ENCODE peak calls at places on chromosome 5, in nine cellular contexts. One of them, this sample, is unnamed.
A peak's percentile ranks its signal among the peaks of the same experiment; 100 is the strongest.

GRCh38 chr5:145943674-145944121 is 7.3 kb downstream of the SH3RF2 start:
- DNase-seq in NCI-H2029 treated with DMSO at 0.1 percent for 48 hours: peak; percentile 45
- DNase-seq in Ammon's horn: no peak
- DNase-seq in Right ventricle myocardium superior: no peak
- DNase-seq in pancreas: no peak
- DNase-seq in upper lobe of right lung: no peak
- DNase-seq in fibroblast of pulmonary artery: peak; percentile 73
- DNase-seq in activated CD4-positive, alpha-beta memory T cell treated with anti-CD3 and anti-CD28 coated beads, Interleukin-2, amount 10 ng/mL, durations not matched to agents 7 days and 5 days: no peak
- DNase-seq in CD4-positive, CD25-positive, alpha-beta regulatory T cell: no peak
- DNase-seq in this sample: no peak

GRCh38 chr5:14385022-14385421 is 196.6 kb upstream of the OTULINL start:
- DNase-seq in activated CD4-positive, alpha-beta memory T cell treated with anti-CD3 and anti-CD28 coated beads, Interleukin-2, amount 10 ng/mL, durations not matched to agents 7 days and 5 days: no peak
- DNase-seq in Ammon's horn: no peak
- DNase-seq in Right ventricle myocardium superior: no peak
- DNase-seq in fibroblast of pulmonary artery: no peak
- DNase-seq in CD4-positive, CD25-positive, alpha-beta regulatory T cell: no peak
- DNase-seq in upper lobe of right lung: no peak
- DNase-seq in NCI-H2029 treated with DMSO at 0.1 percent for 48 hours: no peak
- DNase-seq in pancreas: no peak
- DNase-seq in this sample: no peak

GRCh38 chr5:93150311-93151012 is 430.6 kb downstream of the NR2F1-AS1 start:
- DNase-seq in fibroblast of pulmonary artery: no peak
- DNase-seq in NCI-H2029 treated with DMSO at 0.1 percent for 48 hours: no peak
- DNase-seq in pancreas: no peak
- DNase-seq in CD4-positive, CD25-positive, alpha-beta regulatory T cell: no peak
- DNase-seq in activated CD4-positive, alpha-beta memory T cell treated with anti-CD3 and anti-CD28 coated beads, Interleukin-2, amount 10 ng/mL, durations not matched to agents 7 days and 5 days: no peak
- DNase-seq in Ammon's horn: no peak
- DNase-seq in Right ventricle myocardium superior: no peak
- DNase-seq in upper lobe of right lung: no peak
- DNase-seq in this sample: no peak

GRCh38 chr5:35468811-35469210 is 148.9 kb upstream of the SPEF2 start:
- DNase-seq in upper lobe of right lung: no peak
- DNase-seq in NCI-H2029 treated with DMSO at 0.1 percent for 48 hours: no peak
- DNase-seq in Ammon's horn: no peak
- DNase-seq in Right ventricle myocardium superior: no peak
- DNase-seq in CD4-positive, CD25-positive, alpha-beta regulatory T cell: no peak
- DNase-seq in fibroblast of pulmonary artery: no peak
- DNase-seq in activated CD4-positive, alpha-beta memory T cell treated with anti-CD3 and anti-CD28 coated beads, Interleukin-2, amount 10 ng/mL, durations not matched to agents 7 days and 5 days: no peak
- DNase-seq in pancreas: no peak
- DNase-seq in this sample: no peak

GRCh38 chr5:83528439-83528769 is 56.9 kb downstream of the VCAN start:
- DNase-seq in Ammon's horn: no peak
- DNase-seq in Right ventricle myocardium superior: no peak
- DNase-seq in upper lobe of right lung: no peak
- DNase-seq in fibroblast of pulmonary artery: peak; percentile 36
- DNase-seq in CD4-positive, CD25-positive, alpha-beta regulatory T cell: no peak
- DNase-seq in NCI-H2029 treated with DMSO at 0.1 percent for 48 hours: no peak
- DNase-seq in activated CD4-positive, alpha-beta memory T cell treated with anti-CD3 and anti-CD28 coated beads, Interleukin-2, amount 10 ng/mL, durations not matched to agents 7 days and 5 days: no peak
- DNase-seq in pancreas: no peak
- DNase-seq in this sample: no peak

GRCh38 chr5:115428676-115429075 is 115.9 kb downstream of the FEM1C start:
- DNase-seq in pancreas: no peak
- DNase-seq in Ammon's horn: no peak
- DNase-seq in activated CD4-positive, alpha-beta memory T cell treated with anti-CD3 and anti-CD28 coated beads, Interleukin-2, amount 10 ng/mL, durations not matched to agents 7 days and 5 days: no peak
- DNase-seq in NCI-H2029 treated with DMSO at 0.1 percent for 48 hours: no peak
- DNase-seq in upper lobe of right lung: no peak
- DNase-seq in CD4-positive, CD25-positive, alpha-beta regulatory T cell: no peak
- DNase-seq in fibroblast of pulmonary artery: no peak
- DNase-seq in Right ventricle myocardium superior: no peak
- DNase-seq in this sample: no peak

GRCh38 chr5:1000329-1000728 is 8.3 kb upstream of the NKD2 start:
- DNase-seq in CD4-positive, CD25-positive, alpha-beta regulatory T cell: no peak
- DNase-seq in NCI-H2029 treated with DMSO at 0.1 percent for 48 hours: no peak
- DNase-seq in upper lobe of right lung: no peak
- DNase-seq in fibroblast of pulmonary artery: no peak
- DNase-seq in pancreas: peak; percentile 8
- DNase-seq in Ammon's horn: no peak
- DNase-seq in Right ventricle myocardium superior: no peak
- DNase-seq in activated CD4-positive, alpha-beta memory T cell treated with anti-CD3 and anti-CD28 coated beads, Interleukin-2, amount 10 ng/mL, durations not matched to agents 7 days and 5 days: no peak
- DNase-seq in this sample: no peak

GRCh38 chr5:72209515-72210115 is 102.3 kb downstream of the MAP1B start:
- DNase-seq in NCI-H2029 treated with DMSO at 0.1 percent for 48 hours: no peak
- DNase-seq in upper lobe of right lung: no peak
- DNase-seq in Ammon's horn: peak; percentile 57
- DNase-seq in fibroblast of pulmonary artery: no peak
- DNase-seq in CD4-positive, CD25-positive, alpha-beta regulatory T cell: no peak
- DNase-seq in pancreas: no peak
- DNase-seq in Right ventricle myocardium superior: no peak
- DNase-seq in activated CD4-positive, alpha-beta memory T cell treated with anti-CD3 and anti-CD28 coated beads, Interleukin-2, amount 10 ng/mL, durations not matched to agents 7 days and 5 days: no peak
- DNase-seq in this sample: no peak

GRCh38 chr5:168869615-168870227 is 290.6 kb upstream of the PANK3 start:
- DNase-seq in CD4-positive, CD25-positive, alpha-beta regulatory T cell: no peak
- DNase-seq in fibroblast of pulmonary artery: no peak
- DNase-seq in Right ventricle myocardium superior: peak; percentile 47
- DNase-seq in upper lobe of right lung: no peak
- DNase-seq in pancreas: no peak
- DNase-seq in NCI-H2029 treated with DMSO at 0.1 percent for 48 hours: no peak
- DNase-seq in Ammon's horn: peak; percentile 23
- DNase-seq in activated CD4-positive, alpha-beta memory T cell treated with anti-CD3 and anti-CD28 coated beads, Interleukin-2, amount 10 ng/mL, durations not matched to agents 7 days and 5 days: no peak
- DNase-seq in this sample: no peak

GRCh38 chr5:159017787-159018186 is 81.9 kb downstream of the EBF1 start:
- DNase-seq in pancreas: peak; percentile 20
- DNase-seq in upper lobe of right lung: no peak
- DNase-seq in NCI-H2029 treated with DMSO at 0.1 percent for 48 hours: no peak
- DNase-seq in Ammon's horn: no peak
- DNase-seq in activated CD4-positive, alpha-beta memory T cell treated with anti-CD3 and anti-CD28 coated beads, Interleukin-2, amount 10 ng/mL, durations not matched to agents 7 days and 5 days: no peak
- DNase-seq in fibroblast of pulmonary artery: peak; percentile 89
- DNase-seq in Right ventricle myocardium superior: peak; percentile 74
- DNase-seq in CD4-positive, CD25-positive, alpha-beta regulatory T cell: no peak
- DNase-seq in this sample: no peak

GRCh38 chr5:143229426-143229895 is 174.0 kb downstream of the NR3C1 start:
- DNase-seq in Ammon's horn: no peak
- DNase-seq in fibroblast of pulmonary artery: no peak
- DNase-seq in Right ventricle myocardium superior: no peak
- DNase-seq in upper lobe of right lung: no peak
- DNase-seq in CD4-positive, CD25-positive, alpha-beta regulatory T cell: peak; percentile 12
- DNase-seq in pancreas: no peak
- DNase-seq in NCI-H2029 treated with DMSO at 0.1 percent for 48 hours: no peak
- DNase-seq in activated CD4-positive, alpha-beta memory T cell treated with anti-CD3 and anti-CD28 coated beads, Interleukin-2, amount 10 ng/mL, durations not matched to agents 7 days and 5 days: peak; percentile 27
- DNase-seq in this sample: no peak